ENCODE peak calls at places on chromosomes 3 and 15, in five cellular contexts. I is H9, U is IMR-90, Y is H1, R is mesenchymal stem cell. J is an unnamed sample.
A peak's percentile ranks its signal among the peaks of the same experiment; 100 is the strongest.

GRCh38 chr3:111747490-111747889 is 111.6 kb upstream of the PHLDB2 start:
- DNase-seq in I (no peak), U (peak; percentile 73), Y (no peak), R (peak; percentile 28), J (no peak)

GRCh38 chr15:22930782-22931484 is 49.2 kb downstream of the CYFIP1 start:
- DNase-seq in I (no peak), U (peak; percentile 27), Y (no peak), R (no peak), J (no peak)

GRCh38 chr3:82416828-82417227 is 655.4 kb upstream of the GBE1 start:
- DNase-seq in I (no peak), U (no peak), Y (no peak), R (no peak), J (no peak)

GRCh38 chr3:123094492-123094891 is 27.7 kb downstream of the PDIA5 start:
- DNase-seq in I (no peak), U (no peak), Y (no peak), R (no peak), J (no peak)

GRCh38 chr15:43249699-43250203 is 17.0 kb downstream of the TGM5 start:
- DNase-seq in I (no peak), U (peak; percentile 76), Y (no peak), R (peak; percentile 79), J (no peak)

GRCh38 chr3:186281172-186281571 is 80.9 kb downstream of the DGKG start:
- DNase-seq in I (no peak), U (peak; percentile 88), Y (no peak), R (peak; percentile 77), J (no peak)

GRCh38 chr3:181464033-181464694 is 247.6 kb upstream of the SOX2 start:
- DNase-seq in I (no peak), U (no peak), Y (no peak), R (no peak), J (no peak)

GRCh38 chr3:178155521-178155920 is 380.7 kb upstream of the KCNMB2 start:
- DNase-seq in I (no peak), U (no peak), Y (no peak), R (no peak), J (no peak)

GRCh38 chr3:72258366-72258765 is 473.4 kb upstream of the PROK2 start:
- DNase-seq in I (no peak), U (no peak), Y (no peak), R (no peak), J (no peak)

GRCh38 chr3:72547183-72547582 is 301.1 kb downstream of the SHQ1 start:
- DNase-seq in I (no peak), U (no peak), Y (no peak), R (no peak), J (no peak)

GRCh38 chr15:68404056-68404798 is 27.7 kb downstream of the ITGA11 start:
- DNase-seq in I (peak; percentile 7), U (no peak), Y (peak; percentile 33), R (no peak), J (no peak)

GRCh38 chr3:31196881-31197364 is 302.5 kb upstream of the GADL1 start:
- DNase-seq in I (peak; percentile 27), U (peak; percentile 18), Y (no peak), R (peak; percentile 30), J (no peak)

GRCh38 chr15:72784233-72784876 is 797 bp upstream of the ADPGK start:
- DNase-seq in I (no peak), U (peak; percentile 89), Y (peak; percentile 51), R (peak; percentile 93), J (peak; percentile 72)

GRCh38 chr3:194979173-194979572 is 291.8 kb downstream of the XXYLT1 start:
- DNase-seq in I (no peak), U (no peak), Y (no peak), R (no peak), J (no peak)

GRCh38 chr3:65787827-65788226 is 250.9 kb downstream of the MAGI1 start:
- DNase-seq in I (no peak), U (no peak), Y (no peak), R (no peak), J (no peak)

GRCh38 chr15:75836953-75837321 is 6.3 kb upstream of the UBE2Q2 start:
- DNase-seq in I (no peak), U (peak; percentile 84), Y (no peak), R (peak; percentile 80), J (no peak)

GRCh38 chr3:38455639-38456430 is 2.1 kb downstream of the ACVR2B start:
- DNase-seq in I (no peak), U (peak; percentile 29), Y (no peak), R (peak; percentile 60), J (no peak)

GRCh38 chr15:33955945-33956344 is 12.4 kb upstream of the CHRM5 start:
- DNase-seq in I (no peak), U (no peak), Y (no peak), R (no peak), J (no peak)

GRCh38 chr3:196640501-196640968 is 1.0 kb downstream of the NRROS start:
- DNase-seq in I (no peak), U (no peak), Y (no peak), R (no peak), J (no peak)

GRCh38 chr15:28896944-28897343 is 11.2 kb downstream of the APBA2 start:
- DNase-seq in I (no peak), U (peak; percentile 95), Y (no peak), R (peak; percentile 94), J (no peak)

GRCh38 chr3:117661636-117662095 is 952.1 kb downstream of the TUSC7 start:
- DNase-seq in I (no peak), U (peak; percentile 76), Y (no peak), R (peak; percentile 17), J (no peak)

GRCh38 chr15:100383302-100384107 is 41.7 kb upstream of the ADAMTS17 start:
- DNase-seq in I (peak; percentile 48), U (no peak), Y (peak; percentile 51), R (no peak), J (no peak)

GRCh38 chr3:138332472-138333073 is 2.9 kb upstream of the NME9 start:
- DNase-seq in I (no peak), U (peak; percentile 57), Y (peak; percentile 42), R (peak; percentile 49), J (no peak)
- H3K9me3 ChIP-seq in I (no peaks in the 10 kb centered on the region), U (no peaks in the 10 kb centered on the region), Y (no peaks in the 10 kb centered on the region), R (no peaks in the 10 kb centered on the region), J (no peaks in the 10 kb centered on the region)

GRCh38 chr3:46504780-46505179 is 7.0 kb downstream of the RTP3 start:
- DNase-seq in I (no peak), U (no peak), Y (peak; percentile 35), R (no peak), J (no peak)

GRCh38 chr3:46508850-46509591 is 11.2 kb downstream of the RTP3 start:
- DNase-seq in I (no peak), U (no peak), Y (no peak), R (no peak), J (no peak)

GRCh38 chr3:46505953-46506352 is 8.2 kb downstream of the RTP3 start:
- DNase-seq in I (no peak), U (no peak), Y (no peak), R (no peak), J (no peak)

GRCh38 chr3:46503194-46503924 is 5.6 kb downstream of the RTP3 start:
- DNase-seq in I (no peak), U (peak; percentile 23), Y (peak; percentile 30), R (no peak), J (no peak)

GRCh38 chr3:46506526-46506925 is 8.8 kb downstream of the RTP3 start:
- DNase-seq in I (no peak), U (no peak), Y (peak; percentile 38), R (no peak), J (no peak)
- H2AFZ ChIP-seq in I (no peak overlapping the region), U (no peak overlapping the region), Y (no peak overlapping the region), R (no peak overlapping the region), J (no peak overlapping the region)

DNA sequence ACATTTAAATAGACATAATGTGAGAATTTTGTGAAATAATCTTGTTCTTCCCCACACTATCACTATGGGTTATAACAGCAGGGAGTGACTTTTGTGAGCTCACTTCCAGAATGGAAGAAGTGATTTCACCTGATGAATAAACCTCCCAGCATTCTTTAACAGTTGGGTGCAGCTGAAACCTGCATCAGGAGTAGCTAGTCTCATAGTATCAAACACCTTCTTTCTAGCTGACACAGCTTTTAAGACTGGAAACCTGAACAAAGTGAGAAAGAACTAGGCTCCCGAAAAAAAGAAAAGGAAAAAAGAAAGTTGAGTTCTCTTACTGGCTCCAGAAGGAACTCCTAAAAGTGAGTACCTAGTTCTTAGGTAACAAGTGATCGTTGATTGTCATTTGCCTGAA is 61.1 kb upstream of the UNC13C start:
- DNase-seq in I (no peak), U (no peak), Y (no peak), R (no peak), J (no peak)
- H2BK15ac ChIP-seq in I (no peak overlapping the region), U (no peak overlapping the region), Y (no peak overlapping the region), R (no peak overlapping the region), J (no peak overlapping the region)

GRCh38 chr3:45914362-45915077 is 28.2 kb downstream of the CCR9 start:
- DNase-seq in I (no peak), U (no peak), Y (no peak), R (no peak), J (no peak)
- H3K9me3 ChIP-seq in I (no peaks in the 10 kb centered on the region), U (no peaks in the 10 kb centered on the region), Y (no peaks in the 10 kb centered on the region), R (no peaks in the 10 kb centered on the region), J (no peaks in the 10 kb centered on the region)

DNA sequence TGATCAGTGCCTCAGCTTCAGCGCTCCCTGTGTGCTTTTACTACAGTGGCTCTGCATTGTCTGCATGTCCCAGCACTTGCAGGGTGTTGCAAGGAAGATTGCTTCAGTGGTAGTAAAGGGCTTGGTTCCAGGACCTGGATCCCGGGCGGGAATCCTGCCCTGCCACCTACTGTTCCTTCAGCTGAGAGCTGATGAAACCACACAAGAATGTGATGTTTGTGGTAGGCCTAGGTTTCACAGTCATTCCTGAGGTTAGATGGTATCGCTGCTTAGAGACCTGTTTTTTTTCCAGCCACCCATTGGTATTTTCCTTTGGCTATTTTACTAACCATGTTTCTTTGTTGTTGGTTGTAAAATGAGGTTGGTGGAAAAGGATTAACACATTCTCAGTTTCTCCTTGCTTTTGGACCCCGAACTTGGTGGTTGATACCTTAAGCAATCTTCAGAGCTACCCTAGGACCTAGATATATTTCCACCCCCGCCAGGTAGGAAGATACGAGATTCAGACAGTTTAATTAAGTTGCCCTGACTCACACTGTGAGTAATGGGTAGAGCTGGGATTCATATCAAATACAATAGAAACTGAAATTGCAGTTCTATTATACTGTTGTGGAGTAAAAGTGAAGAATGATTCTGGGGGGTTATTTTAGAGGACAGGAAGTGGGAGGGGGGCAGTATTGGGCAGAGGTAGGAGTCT is 11.4 kb downstream of the GPR87 start:
- DNase-seq in I (peak; percentile 86), U (peak; percentile 95), Y (peak; percentile 63), R (peak; percentile 97), J (no peak)
- H2AFZ ChIP-seq in I (no peak overlapping the region), U (peak overlapping the region; percentile 72), Y (no peak overlapping the region), R (no peak overlapping the region), J (no peak overlapping the region)

GRCh38 chr3:21170964-21171363 is 580.0 kb downstream of the ZNF385D start:
- DNase-seq in I (peak; percentile 34), U (no peak), Y (no peak), R (no peak), J (peak; percentile 8)
- H2BK15ac ChIP-seq in I (no peak overlapping the region), U (no peak overlapping the region), Y (no peak overlapping the region), R (no peak overlapping the region), J (no peak overlapping the region)

DNA sequence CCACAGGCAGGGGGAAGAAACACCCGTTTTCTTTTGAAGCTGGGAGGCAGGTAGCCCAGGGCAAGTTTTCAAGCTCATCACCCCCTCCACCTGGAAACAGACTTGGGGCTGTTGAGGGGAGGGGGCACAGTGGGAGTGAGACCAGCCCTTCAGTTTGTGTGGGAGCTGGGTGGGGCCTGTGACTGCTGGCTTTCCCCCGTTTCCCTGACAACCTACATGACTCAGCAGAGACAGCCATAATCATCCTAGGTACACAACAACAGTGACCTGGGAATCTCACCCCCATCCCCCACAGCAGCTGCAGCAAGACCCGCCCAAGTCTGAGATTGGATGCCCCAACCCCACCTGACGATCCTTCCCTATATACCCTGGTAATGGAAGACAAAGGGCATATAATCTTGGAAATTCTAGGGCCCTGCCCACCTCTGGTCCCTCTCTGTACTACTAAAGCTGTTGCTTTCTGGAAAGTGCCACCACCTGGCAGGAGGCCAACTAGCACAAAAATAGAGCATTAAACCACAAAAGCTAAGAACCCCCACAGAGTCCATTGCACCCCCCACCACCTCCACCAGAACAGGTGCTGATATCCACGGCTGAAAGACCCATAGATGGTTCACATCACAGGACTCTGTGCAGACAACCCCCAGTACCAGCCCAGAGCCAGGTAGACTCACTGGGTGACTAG is 422.2 kb upstream of the SGO1 start:
- DNase-seq in I (no peak), U (no peak), Y (no peak), R (no peak), J (no peak)
- H3K9me3 ChIP-seq in I (no peaks in the 10 kb centered on the region), U (peaks cover 2% of the 10 kb centered on the region), Y (no peaks in the 10 kb centered on the region), R (peaks cover 30% of the 10 kb centered on the region), J (no peaks in the 10 kb centered on the region)